ENCODE peak calls at places on chromosome 15, in nine cellular contexts. P is A549, W is stomach, S is sigmoid colon, D is K562, R is SK-N-SH, U is H1, T is GM12878, K is tibial nerve. X is an unnamed sample.

GRCh38 chr15:39640665-39641064 is 59.8 kb downstream of the THBS1 start:
- DNase-seq in P (no peak), W (no peak), S (no peak), D (no peak), R (no peak), U (no peak), T (no peak), K (no peak), X (peak)

GRCh38 chr15:66461917-66462316 is 35.6 kb downstream of the SNAPC5 start:
- DNase-seq in P (no peak), W (no peak), S (no peak), D (no peak), R (no peak), U (no peak), T (no peak), K (no peak), X (peak)

GRCh38 chr15:84955089-84955848 is 26.4 kb upstream of the PDE8A start:
- DNase-seq in P (peak), W (peak), S (peak), D (peak), R (peak), U (peak), T (no peak), K (peak), X (peak)

GRCh38 chr15:90259524-90259923 is 5.9 kb upstream of the NGRN start:
- DNase-seq in P (no peak), W (no peak), S (no peak), D (no peak), R (no peak), U (no peak), T (peak), K (no peak), X (no peak)

GRCh38 chr15:45704329-45705249 is 69.8 kb downstream of the SQOR start:
- DNase-seq in P (no peak), W (no peak), S (peak), D (no peak), R (peak), U (peak), T (no peak), K (no peak), X (peak)

GRCh38 chr15:89910891-89911626 is 1.7 kb downstream of the ARPIN start:
- DNase-seq in P (no peak), W (no peak), S (no peak), D (peak), R (no peak), U (no peak), T (no peak), K (no peak), X (no peak)

GRCh38 chr15:60507596-60508424 is 28.9 kb upstream of the ICE2 start:
- DNase-seq in P (peak), W (peak), S (peak), D (peak), R (peak), U (peak), T (peak), K (peak), X (peak)

GRCh38 chr15:80645494-80646065 is 49.5 kb upstream of the ABHD17C start:
- DNase-seq in P (no peak), W (no peak), S (no peak), D (no peak), R (no peak), U (no peak), T (no peak), K (no peak), X (no peak)

GRCh38 chr15:30990451-30991300 is 752 bp downstream of the MTMR10 start:
- DNase-seq in P (peak), W (no peak), S (no peak), D (peak), R (no peak), U (no peak), T (no peak), K (peak), X (peak)

GRCh38 chr15:66169625-66170024 is 83.9 kb downstream of the MEGF11 start:
- DNase-seq in P (no peak), W (no peak), S (no peak), D (peak), R (no peak), U (no peak), T (no peak), K (no peak), X (no peak)

GRCh38 chr15:70339551-70340517 is 242.1 kb upstream of the TLE3 start:
- DNase-seq in P (no peak), W (no peak), S (no peak), D (no peak), R (peak), U (peak), T (no peak), K (no peak), X (no peak)

GRCh38 chr15:72342385-72342784 is 22.4 kb upstream of the CELF6 start:
- DNase-seq in P (no peak), W (peak), S (no peak), D (peak), R (peak), U (peak), T (no peak), K (no peak), X (peak)

GRCh38 chr15:31300981-31301686 is 25.5 kb upstream of the KLF13 start:
- DNase-seq in P (no peak), W (no peak), S (peak), D (no peak), R (peak), U (peak), T (no peak), K (no peak), X (no peak)

GRCh38 chr15:57610130-57610529 is 18.4 kb downstream of the MYZAP start:
- DNase-seq in P (peak), W (peak), S (peak), D (no peak), R (no peak), U (no peak), T (no peak), K (no peak), X (peak)

GRCh38 chr15:99438691-99439523 is 126.9 kb upstream of the MEF2A start:
- DNase-seq in P (no peak), W (peak), S (peak), D (no peak), R (no peak), U (peak), T (no peak), K (no peak), X (peak)

GRCh38 chr15:41583795-41584194 is 24.8 kb downstream of the TYRO3 start:
- DNase-seq in P (no peak), W (no peak), S (no peak), D (no peak), R (no peak), U (no peak), T (no peak), K (no peak), X (no peak)

GRCh38 chr15:37204698-37205097 is 104.3 kb upstream of the MEIS2 start:
- DNase-seq in P (no peak), W (no peak), S (no peak), D (peak), R (no peak), U (no peak), T (no peak), K (no peak), X (no peak)

GRCh38 chr15:83204697-83205096 is 2.9 kb downstream of the HDGFL3 start:
- DNase-seq in P (no peak), W (no peak), S (no peak), D (no peak), R (no peak), U (no peak), T (no peak), K (no peak), X (no peak)

GRCh38 chr15:68620721-68621528 is 42.1 kb downstream of the CORO2B start:
- DNase-seq in P (no peak), W (peak), S (peak), D (no peak), R (no peak), U (no peak), T (no peak), K (peak), X (peak)

GRCh38 chr15:39211108-39211979 is 369.5 kb upstream of the THBS1 start:
- DNase-seq in P (no peak), W (no peak), S (no peak), D (no peak), R (no peak), U (no peak), T (no peak), K (no peak), X (no peak)

GRCh38 chr15:93656041-93656440 is 567.0 kb upstream of the RGMA start:
- DNase-seq in P (no peak), W (no peak), S (no peak), D (no peak), R (no peak), U (no peak), T (no peak), K (no peak), X (no peak)

GRCh38 chr15:67945951-67946700 is 106.3 kb upstream of the RNU6-1 start:
- DNase-seq in P (no peak), W (no peak), S (no peak), D (peak), R (no peak), U (peak), T (no peak), K (no peak), X (no peak)

GRCh38 chr15:88704791-88705768 is 66.3 kb downstream of the ISG20 start:
- DNase-seq in P (no peak), W (peak), S (peak), D (no peak), R (peak), U (peak), T (no peak), K (peak), X (peak)

GRCh38 chr15:70573121-70573850 is 190.1 kb downstream of the UACA start:
- DNase-seq in P (no peak), W (no peak), S (no peak), D (no peak), R (no peak), U (no peak), T (no peak), K (no peak), X (no peak)

GRCh38 chr15:101025116-101025885 is 106.1 kb downstream of the LRRK1 start:
- DNase-seq in P (no peak), W (no peak), S (peak), D (no peak), R (no peak), U (peak), T (no peak), K (no peak), X (peak)

GRCh38 chr15:100457201-100457600 is 71.5 kb downstream of the CERS3 start:
- DNase-seq in P (no peak), W (no peak), S (no peak), D (no peak), R (no peak), U (no peak), T (no peak), K (no peak), X (no peak)

GRCh38 chr15:29124581-29125381 is 144.8 kb downstream of the NSMCE3 start:
- DNase-seq in P (no peak), W (no peak), S (peak), D (peak), R (no peak), U (no peak), T (no peak), K (no peak), X (no peak)

GRCh38 chr15:71153823-71154524 is 38.7 kb downstream of the THSD4 start:
- DNase-seq in P (no peak), W (no peak), S (no peak), D (no peak), R (no peak), U (no peak), T (no peak), K (no peak), X (no peak)

GRCh38 chr15:27271258-27271657 is 300.3 kb downstream of the GABRG3 start:
- DNase-seq in P (no peak), W (no peak), S (no peak), D (no peak), R (no peak), U (peak), T (no peak), K (no peak), X (no peak)

GRCh38 chr15:57398336-57398735 is 22.0 kb downstream of the CGNL1 start:
- DNase-seq in P (no peak), W (no peak), S (no peak), D (no peak), R (no peak), U (no peak), T (no peak), K (no peak), X (no peak)

GRCh38 chr15:73029003-73029527 is 23.2 kb upstream of the NEO1 start:
- DNase-seq in P (no peak), W (no peak), S (no peak), D (no peak), R (no peak), U (peak), T (no peak), K (no peak), X (no peak)

GRCh38 chr15:61250613-61251012 is 21.5 kb upstream of the RORA start:
- DNase-seq in P (no peak), W (no peak), S (no peak), D (no peak), R (no peak), U (no peak), T (no peak), K (no peak), X (no peak)

GRCh38 chr15:51131596-51132290 is 37.0 kb upstream of the TNFAIP8L3 start:
- DNase-seq in P (no peak), W (no peak), S (no peak), D (no peak), R (no peak), U (no peak), T (no peak), K (no peak), X (no peak)

GRCh38 chr15:48802867-48803266 is 8.0 kb downstream of the CEP152 start:
- DNase-seq in P (no peak), W (no peak), S (no peak), D (no peak), R (no peak), U (no peak), T (no peak), K (no peak), X (no peak)

GRCh38 chr15:63718590-63719035 is 115.1 kb downstream of the HERC1 start:
- DNase-seq in P (no peak), W (no peak), S (no peak), D (no peak), R (no peak), U (no peak), T (no peak), K (no peak), X (no peak)

GRCh38 chr15:79282371-79283251 is at the start of gene ANKRD34C:
- DNase-seq in P (no peak), W (no peak), S (no peak), D (no peak), R (peak), U (peak), T (no peak), K (no peak), X (no peak)

GRCh38 chr15:79283252-79284048 is 928 bp downstream of the ANKRD34C start:
- DNase-seq in P (peak), W (no peak), S (no peak), D (peak), R (peak), U (peak), T (no peak), K (no peak), X (no peak)
- TF ChIP-seq EP300 in P (no peak), W (no peak), S (no peak), D (no peak), R (no peak), U (no peak), T (no peak), K (no peak), X (no peak)

DNA sequence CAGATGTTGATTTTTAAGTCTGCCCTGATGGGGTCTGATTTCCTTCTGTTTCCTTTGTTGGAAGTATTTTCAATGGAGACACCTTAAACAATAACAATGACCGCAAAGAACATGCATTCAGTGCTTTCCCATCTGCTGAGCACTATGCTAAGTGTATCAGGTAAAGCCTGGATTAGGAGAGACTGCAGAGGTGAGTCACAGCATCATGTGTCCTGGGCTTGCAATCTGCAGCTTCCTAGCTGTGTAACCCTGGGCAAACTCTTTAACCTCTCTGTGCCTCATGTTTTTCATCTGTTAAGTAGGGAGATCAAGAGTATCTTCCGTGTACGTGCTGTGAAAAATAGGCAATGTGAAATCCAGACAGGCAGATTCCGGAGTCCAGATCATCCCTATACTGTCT is 13.3 kb upstream of the CHRNB4 start:
- DNase-seq in P (no peak), W (no peak), S (no peak), D (no peak), R (no peak), U (no peak), T (no peak), K (no peak), X (no peak)
- TF ChIP-seq EP300 in P (no peak), W (no peak), S (no peak), D (no peak), R (no peak), U (no peak), T (no peak), K (no peak), X (no peak)

GRCh38 chr15:76401285-76401684 is 64.7 kb downstream of the ISL2 start:
- DNase-seq in P (no peak), W (no peak), S (no peak), D (no peak), R (no peak), U (no peak), T (no peak), K (no peak), X (no peak)

GRCh38 chr15:76398702-76399101 is 62.1 kb downstream of the ISL2 start:
- DNase-seq in P (no peak), W (no peak), S (no peak), D (no peak), R (no peak), U (no peak), T (no peak), K (no peak), X (no peak)

GRCh38 chr15:76393614-76394013 is 57.0 kb downstream of the ISL2 start:
- DNase-seq in P (no peak), W (no peak), S (no peak), D (no peak), R (peak), U (no peak), T (no peak), K (no peak), X (no peak)

GRCh38 chr15:76398301-76398700 is 61.7 kb downstream of the ISL2 start:
- DNase-seq in P (no peak), W (no peak), S (no peak), D (no peak), R (no peak), U (no peak), T (no peak), K (no peak), X (no peak)
- TF ChIP-seq EP300 in P (no peak), W (no peak), S (no peak), D (no peak), R (no peak), U (no peak), T (no peak), K (no peak), X (no peak)

GRCh38 chr15:75154461-75155062 is 47.1 kb upstream of the C15orf39 start:
- DNase-seq in P (no peak), W (no peak), S (no peak), D (no peak), R (no peak), U (no peak), T (no peak), K (no peak), X (no peak)

GRCh38 chr15:75151214-75152128 is 50.2 kb upstream of the C15orf39 start:
- DNase-seq in P (no peak), W (no peak), S (no peak), D (no peak), R (no peak), U (no peak), T (no peak), K (no peak), X (no peak)

GRCh38 chr15:75153565-75154248 is 48.0 kb upstream of the C15orf39 start:
- DNase-seq in P (no peak), W (no peak), S (no peak), D (no peak), R (no peak), U (no peak), T (no peak), K (no peak), X (no peak)

GRCh38 chr15:75152382-75153079 is 49.2 kb upstream of the C15orf39 start:
- DNase-seq in P (no peak), W (no peak), S (no peak), D (no peak), R (no peak), U (no peak), T (no peak), K (no peak), X (no peak)

DNA sequence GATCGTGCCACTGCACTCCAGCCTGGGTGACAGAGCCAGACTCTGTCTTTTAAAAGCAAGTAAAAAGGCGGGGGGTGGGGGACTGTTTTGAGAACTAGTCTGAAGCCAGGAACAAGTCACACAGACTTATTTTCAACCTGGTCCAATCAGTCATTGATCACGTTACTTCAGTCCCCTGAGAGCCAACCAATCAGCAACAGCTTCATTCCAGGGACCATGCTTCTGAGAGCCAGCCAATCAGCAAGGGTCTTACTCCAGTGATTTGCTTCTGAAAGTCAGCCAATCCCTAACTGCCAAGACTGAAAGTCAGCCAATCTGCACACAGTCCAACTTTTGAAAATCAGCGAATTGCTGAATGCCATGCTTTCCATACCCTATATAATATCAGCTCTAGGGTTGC is 48.6 kb upstream of the C15orf39 start:
- DNase-seq in P (peak), W (no peak), S (no peak), D (peak), R (peak), U (no peak), T (no peak), K (no peak), X (no peak)
- TF ChIP-seq EP300 in P (no peak), W (no peak), S (no peak), D (no peak), R (no peak), U (no peak), T (no peak), K (no peak), X (no peak)